ENCODE peak calls at places on chromosomes 7 and 10, in nine cellular contexts. One of them, this sample, is unnamed.

GRCh38 chr10:79007037-79007842 is 61.5 kb upstream of the ZMIZ1 start:
- DNase-seq in psoas muscle: peak
- DNase-seq in GM10248: no peak
- DNase-seq in dorsolateral prefrontal cortex: no peak
- DNase-seq in B cell: no peak
- DNase-seq in uterus: peak
- DNase-seq in lower lobe of right lung: no peak
- DNase-seq in endothelial cell of umbilical vein: no peak
- DNase-seq in BJ: no peak
- DNase-seq in this sample: no peak

GRCh38 chr10:60473557-60473956 is 83.9 kb upstream of the ANK3 start:
- DNase-seq in psoas muscle: no peak
- DNase-seq in GM10248: no peak
- DNase-seq in dorsolateral prefrontal cortex: no peak
- DNase-seq in B cell: no peak
- DNase-seq in uterus: no peak
- DNase-seq in lower lobe of right lung: no peak
- DNase-seq in endothelial cell of umbilical vein: no peak
- DNase-seq in BJ: no peak
- DNase-seq in this sample: no peak

GRCh38 chr10:124425227-124425962 is 6.7 kb upstream of the OAT start:
- DNase-seq in psoas muscle: no peak
- DNase-seq in GM10248: no peak
- DNase-seq in dorsolateral prefrontal cortex: no peak
- DNase-seq in B cell: no peak
- DNase-seq in uterus: no peak
- DNase-seq in lower lobe of right lung: no peak
- DNase-seq in endothelial cell of umbilical vein: no peak
- DNase-seq in BJ: no peak
- DNase-seq in this sample: no peak

GRCh38 chr7:74405191-74405898 is 48.4 kb upstream of the GTF2IRD1 start:
- DNase-seq in psoas muscle: no peak
- DNase-seq in GM10248: no peak
- DNase-seq in dorsolateral prefrontal cortex: no peak
- DNase-seq in B cell: no peak
- DNase-seq in uterus: no peak
- DNase-seq in lower lobe of right lung: no peak
- DNase-seq in endothelial cell of umbilical vein: no peak
- DNase-seq in BJ: no peak
- DNase-seq in this sample: no peak

GRCh38 chr10:91201213-91201996 is 19.1 kb upstream of the PCGF5 start:
- DNase-seq in psoas muscle: no peak
- DNase-seq in GM10248: no peak
- DNase-seq in dorsolateral prefrontal cortex: no peak
- DNase-seq in B cell: peak
- DNase-seq in uterus: no peak
- DNase-seq in lower lobe of right lung: no peak
- DNase-seq in endothelial cell of umbilical vein: no peak
- DNase-seq in BJ: no peak
- DNase-seq in this sample: no peak

GRCh38 chr7:112529486-112529885 is 48.7 kb downstream of the LSMEM1 start:
- DNase-seq in psoas muscle: no peak
- DNase-seq in GM10248: no peak
- DNase-seq in dorsolateral prefrontal cortex: no peak
- DNase-seq in B cell: no peak
- DNase-seq in uterus: no peak
- DNase-seq in lower lobe of right lung: no peak
- DNase-seq in endothelial cell of umbilical vein: no peak
- DNase-seq in BJ: no peak
- DNase-seq in this sample: no peak

GRCh38 chr10:10394933-10395658 is 622.6 kb upstream of the CELF2 start:
- DNase-seq in psoas muscle: no peak
- DNase-seq in GM10248: no peak
- DNase-seq in dorsolateral prefrontal cortex: no peak
- DNase-seq in B cell: no peak
- DNase-seq in uterus: no peak
- DNase-seq in lower lobe of right lung: no peak
- DNase-seq in endothelial cell of umbilical vein: no peak
- DNase-seq in BJ: no peak
- DNase-seq in this sample: no peak

GRCh38 chr7:26293569-26294308 is 2.1 kb downstream of the SNX10 start:
- DNase-seq in psoas muscle: no peak
- DNase-seq in GM10248: peak
- DNase-seq in dorsolateral prefrontal cortex: no peak
- DNase-seq in B cell: peak
- DNase-seq in uterus: no peak
- DNase-seq in lower lobe of right lung: no peak
- DNase-seq in endothelial cell of umbilical vein: no peak
- DNase-seq in BJ: no peak
- DNase-seq in this sample: no peak

GRCh38 chr7:50860598-50860997 is 77.9 kb upstream of the GRB10 start:
- DNase-seq in psoas muscle: no peak
- DNase-seq in GM10248: no peak
- DNase-seq in dorsolateral prefrontal cortex: no peak
- DNase-seq in B cell: no peak
- DNase-seq in uterus: no peak
- DNase-seq in lower lobe of right lung: no peak
- DNase-seq in endothelial cell of umbilical vein: no peak
- DNase-seq in BJ: no peak
- DNase-seq in this sample: no peak

GRCh38 chr10:74079914-74080590 is 70.6 kb downstream of the AP3M1 start:
- DNase-seq in psoas muscle: no peak
- DNase-seq in GM10248: no peak
- DNase-seq in dorsolateral prefrontal cortex: no peak
- DNase-seq in B cell: no peak
- DNase-seq in uterus: no peak
- DNase-seq in lower lobe of right lung: no peak
- DNase-seq in endothelial cell of umbilical vein: no peak
- DNase-seq in BJ: no peak
- DNase-seq in this sample: no peak

GRCh38 chr10:43259981-43260761 is 6.7 kb downstream of the RASGEF1A start:
- DNase-seq in psoas muscle: no peak
- DNase-seq in GM10248: no peak
- DNase-seq in dorsolateral prefrontal cortex: no peak
- DNase-seq in B cell: no peak
- DNase-seq in uterus: no peak
- DNase-seq in lower lobe of right lung: no peak
- DNase-seq in endothelial cell of umbilical vein: no peak
- DNase-seq in BJ: no peak
- DNase-seq in this sample: no peak

GRCh38 chr7:155198901-155199845 is 98.5 kb upstream of the INSIG1 start:
- DNase-seq in psoas muscle: no peak
- DNase-seq in GM10248: peak
- DNase-seq in dorsolateral prefrontal cortex: no peak
- DNase-seq in B cell: no peak
- DNase-seq in uterus: no peak
- DNase-seq in lower lobe of right lung: no peak
- DNase-seq in endothelial cell of umbilical vein: no peak
- DNase-seq in BJ: no peak
- DNase-seq in this sample: no peak

GRCh38 chr7:37527109-37527508 is 78.4 kb upstream of the ELMO1 start:
- DNase-seq in psoas muscle: no peak
- DNase-seq in GM10248: no peak
- DNase-seq in dorsolateral prefrontal cortex: no peak
- DNase-seq in B cell: no peak
- DNase-seq in uterus: no peak
- DNase-seq in lower lobe of right lung: no peak
- DNase-seq in endothelial cell of umbilical vein: no peak
- DNase-seq in BJ: no peak
- DNase-seq in this sample: no peak

GRCh38 chr10:112307631-112308502 is 24.7 kb downstream of the TECTB start:
- DNase-seq in psoas muscle: no peak
- DNase-seq in GM10248: peak
- DNase-seq in dorsolateral prefrontal cortex: no peak
- DNase-seq in B cell: peak
- DNase-seq in uterus: no peak
- DNase-seq in lower lobe of right lung: peak
- DNase-seq in endothelial cell of umbilical vein: peak
- DNase-seq in BJ: no peak
- DNase-seq in this sample: peak

GRCh38 chr10:71255540-71255816 is 43.1 kb downstream of the UNC5B start:
- DNase-seq in psoas muscle: no peak
- DNase-seq in GM10248: no peak
- DNase-seq in dorsolateral prefrontal cortex: no peak
- DNase-seq in B cell: no peak
- DNase-seq in uterus: no peak
- DNase-seq in lower lobe of right lung: no peak
- DNase-seq in endothelial cell of umbilical vein: no peak
- DNase-seq in BJ: no peak
- DNase-seq in this sample: no peak

GRCh38 chr7:149459201-149459539 is 1.7 kb downstream of the ZNF777 start:
- DNase-seq in psoas muscle: no peak
- DNase-seq in GM10248: no peak
- DNase-seq in dorsolateral prefrontal cortex: no peak
- DNase-seq in B cell: no peak
- DNase-seq in uterus: no peak
- DNase-seq in lower lobe of right lung: no peak
- DNase-seq in endothelial cell of umbilical vein: no peak
- DNase-seq in BJ: no peak
- DNase-seq in this sample: no peak

GRCh38 chr10:121351533-121351932 is 246.7 kb downstream of the FGFR2 start:
- DNase-seq in psoas muscle: no peak
- DNase-seq in GM10248: no peak
- DNase-seq in dorsolateral prefrontal cortex: no peak
- DNase-seq in B cell: no peak
- DNase-seq in uterus: no peak
- DNase-seq in lower lobe of right lung: no peak
- DNase-seq in endothelial cell of umbilical vein: no peak
- DNase-seq in BJ: no peak
- DNase-seq in this sample: no peak
- TF ChIP-seq CTCF in psoas muscle: no peak
- TF ChIP-seq CTCF in GM10248: no peak
- TF ChIP-seq CTCF in dorsolateral prefrontal cortex: no peak
- TF ChIP-seq CTCF in B cell: no peak
- TF ChIP-seq CTCF in uterus: no peak
- TF ChIP-seq CTCF in lower lobe of right lung: no peak
- TF ChIP-seq CTCF in endothelial cell of umbilical vein: no peak
- TF ChIP-seq CTCF in BJ: no peak
- TF ChIP-seq CTCF in this sample: peak

GRCh38 chr7:1558841-1559625 is 3.0 kb upstream of the TMEM184A start:
- DNase-seq in psoas muscle: peak
- DNase-seq in GM10248: no peak
- DNase-seq in dorsolateral prefrontal cortex: no peak
- DNase-seq in B cell: peak
- DNase-seq in uterus: no peak
- DNase-seq in lower lobe of right lung: peak
- DNase-seq in endothelial cell of umbilical vein: no peak
- DNase-seq in BJ: no peak
- DNase-seq in this sample: no peak
- TF ChIP-seq CTCF in psoas muscle: no peak
- TF ChIP-seq CTCF in GM10248: no peak
- TF ChIP-seq CTCF in dorsolateral prefrontal cortex: no peak
- TF ChIP-seq CTCF in B cell: no peak
- TF ChIP-seq CTCF in uterus: no peak
- TF ChIP-seq CTCF in lower lobe of right lung: no peak
- TF ChIP-seq CTCF in endothelial cell of umbilical vein: no peak
- TF ChIP-seq CTCF in BJ: no peak
- TF ChIP-seq CTCF in this sample: no peak

GRCh38 chr10:97539523-97540200 is 32.9 kb upstream of the ANKRD2 start:
- DNase-seq in psoas muscle: peak
- DNase-seq in GM10248: no peak
- DNase-seq in dorsolateral prefrontal cortex: no peak
- DNase-seq in B cell: no peak
- DNase-seq in uterus: peak
- DNase-seq in lower lobe of right lung: no peak
- DNase-seq in endothelial cell of umbilical vein: no peak
- DNase-seq in BJ: peak
- DNase-seq in this sample: no peak
- TF ChIP-seq CTCF in psoas muscle: no peak
- TF ChIP-seq CTCF in GM10248: no peak
- TF ChIP-seq CTCF in dorsolateral prefrontal cortex: no peak
- TF ChIP-seq CTCF in B cell: no peak
- TF ChIP-seq CTCF in uterus: peak
- TF ChIP-seq CTCF in lower lobe of right lung: no peak
- TF ChIP-seq CTCF in endothelial cell of umbilical vein: no peak
- TF ChIP-seq CTCF in BJ: peak
- TF ChIP-seq CTCF in this sample: peak

DNA sequence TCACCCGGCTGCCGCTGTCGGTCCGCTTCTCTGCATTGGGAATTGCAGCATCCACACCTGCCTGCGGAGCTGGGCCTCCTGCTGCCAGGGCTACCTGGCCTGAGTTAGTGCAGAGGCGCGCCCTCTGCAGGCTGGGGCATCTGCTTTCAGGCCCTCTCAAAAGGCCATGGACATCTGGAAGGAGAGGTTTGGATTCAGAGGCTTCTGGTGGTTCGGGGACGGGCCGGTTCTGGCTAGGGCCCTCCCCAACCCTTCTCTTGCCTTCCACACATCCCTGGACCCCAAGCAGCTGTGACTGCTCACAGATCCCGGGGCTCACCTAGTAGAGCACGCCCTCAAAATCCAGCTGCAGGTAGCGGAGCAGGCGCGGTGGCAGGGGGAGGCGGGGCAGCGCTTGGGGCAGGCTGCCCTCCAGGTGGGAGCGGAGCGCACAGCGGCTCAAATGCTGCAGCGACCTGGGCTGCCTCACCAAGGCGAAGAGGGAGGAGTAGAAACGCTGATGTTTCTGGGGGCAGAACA is 8.4 kb upstream of the GBX1 start:
- DNase-seq in psoas muscle: peak
- DNase-seq in GM10248: no peak
- DNase-seq in dorsolateral prefrontal cortex: no peak
- DNase-seq in B cell: peak
- DNase-seq in uterus: no peak
- DNase-seq in lower lobe of right lung: no peak
- DNase-seq in endothelial cell of umbilical vein: no peak
- DNase-seq in BJ: no peak
- DNase-seq in this sample: no peak
- TF ChIP-seq CTCF in psoas muscle: no peak
- TF ChIP-seq CTCF in GM10248: no peak
- TF ChIP-seq CTCF in dorsolateral prefrontal cortex: no peak
- TF ChIP-seq CTCF in B cell: no peak
- TF ChIP-seq CTCF in uterus: no peak
- TF ChIP-seq CTCF in lower lobe of right lung: no peak
- TF ChIP-seq CTCF in endothelial cell of umbilical vein: no peak
- TF ChIP-seq CTCF in BJ: no peak
- TF ChIP-seq CTCF in this sample: no peak